ENCODE peak calls at places on chromosomes 2 and 18, in nine cellular contexts. C, Y, U, J, L, O, R, K and F are unnamed samples.

GRCh38 chr2:233387667-233388528 is 33.6 kb downstream of the DGKD start:
- DNase-seq in Y (peak), R (peak), U (peak), L (peak), O (peak), J (peak), K (no peak), C (no peak), F (peak)

GRCh38 chr18:55419132-55419938 is 168.7 kb downstream of the TCF4 start:
- DNase-seq in Y (no peak), K (no peak), C (peak), J (peak), R (no peak), U (no peak), O (no peak), L (no peak), F (no peak)

GRCh38 chr2:170236639-170237037 is 58.7 kb downstream of the MYO3B start:
- DNase-seq in L (no peak), J (no peak), O (no peak), C (no peak), U (no peak), R (no peak), Y (no peak), K (no peak), F (no peak)

GRCh38 chr18:62682396-62682795 is 32.9 kb upstream of the PHLPP1 start:
- DNase-seq in J (no peak), Y (no peak), U (no peak), R (no peak), O (no peak), K (no peak), L (no peak), C (no peak), F (no peak)

GRCh38 chr2:63819765-63820717 is 21.7 kb upstream of the UGP2 start:
- DNase-seq in J (peak), O (no peak), U (no peak), K (no peak), C (no peak), Y (no peak), L (no peak), R (peak), F (no peak)

GRCh38 chr2:135113322-135113721 is 61.2 kb downstream of the RAB3GAP1 start:
- DNase-seq in C (no peak), O (no peak), J (no peak), U (no peak), Y (no peak), R (no peak), K (no peak), L (no peak), F (no peak)

GRCh38 chr18:23135679-23136325 is 517 bp downstream of the CABLES1 start:
- DNase-seq in O (no peak), L (no peak), K (peak), C (no peak), R (peak), J (peak), Y (no peak), U (peak), F (peak)

GRCh38 chr2:58633576-58634365 is 392.6 kb upstream of the FANCL start:
- DNase-seq in C (no peak), Y (peak), K (no peak), L (peak), O (no peak), R (no peak), J (peak), U (no peak), F (no peak)

GRCh38 chr2:120710256-120710655 is 25.4 kb upstream of the GLI2 start:
- DNase-seq in U (peak), J (no peak), Y (no peak), O (no peak), L (no peak), K (no peak), C (no peak), R (no peak), F (no peak)

GRCh38 chr2:71930073-71930681 is 217.5 kb downstream of the CYP26B1 start:
- DNase-seq in C (peak), U (peak), R (no peak), J (no peak), K (no peak), L (peak), Y (no peak), O (no peak), F (peak)

GRCh38 chr2:611519-611918 is 65.7 kb downstream of the TMEM18 start:
- DNase-seq in K (no peak), C (no peak), Y (no peak), R (no peak), J (no peak), U (no peak), L (no peak), O (no peak), F (no peak)

GRCh38 chr18:22455425-22456150 is 37.9 kb upstream of the CTAGE1 start:
- DNase-seq in R (no peak), C (no peak), Y (no peak), L (no peak), J (no peak), K (no peak), O (no peak), U (no peak), F (no peak)

GRCh38 chr18:46152436-46152807 is 48.2 kb downstream of the HAUS1 start:
- DNase-seq in L (peak), K (no peak), U (no peak), C (no peak), J (peak), O (no peak), Y (peak), R (no peak), F (peak)

GRCh38 chr2:195363496-195363895 is 293.5 kb upstream of the SLC39A10 start:
- DNase-seq in C (no peak), U (no peak), O (no peak), L (peak), R (no peak), Y (no peak), K (no peak), J (peak), F (peak)

GRCh38 chr2:38600242-38600891 is 2.4 kb downstream of the HNRNPLL start:
- DNase-seq in U (no peak), O (no peak), K (no peak), J (peak), Y (no peak), C (peak), R (no peak), L (no peak), F (peak)